ENCODE peak calls at places on chromosomes 16 and 17, in four cellular contexts. O is left ventricle myocardium inferior, N is heart left ventricle, I is cardiac muscle cell. K is an unnamed sample. For H3K4me1, the result is how much of the 10 kb centered on the place peaks cover.

GRCh38 chr17:1783271-1783670 is 21.4 kb downstream of the SERPINF1 start:
- DNase-seq in O (no peak), N (no peak), I (peak), K (no peak)

GRCh38 chr17:57915532-57915931 is 39.7 kb downstream of the CUEDC1 start:
- DNase-seq in O (no peak), N (no peak), I (no peak), K (no peak)

GRCh38 chr17:83086907-83087787 is 7.7 kb downstream of the METRNL start:
- DNase-seq in O (no peak), N (no peak), I (no peak), K (no peak)

GRCh38 chr17:1315409-1315808 is 35.9 kb downstream of the TRARG1 start:
- DNase-seq in O (peak), N (peak), I (no peak), K (no peak)

GRCh38 chr17:43019418-43019817 is 2.8 kb downstream of the VAT1 start:
- DNase-seq in O (no peak), N (no peak), I (no peak), K (no peak)

GRCh38 chr17:42107597-42108576 is 4.6 kb downstream of the DHX58 start:
- DNase-seq in O (peak), N (peak), I (peak), K (peak)

GRCh38 chr17:55561973-55562495 is 50.8 kb upstream of the SMIM36 start:
- DNase-seq in O (no peak), N (no peak), I (no peak), K (no peak)

GRCh38 chr17:20207295-20207985 is 198.3 kb downstream of the SPECC1 start:
- DNase-seq in O (no peak), N (no peak), I (no peak), K (no peak)

GRCh38 chr16:1794221-1794871 is 841 bp upstream of the IGFALS start:
- DNase-seq in O (no peak), N (peak), I (no peak), K (no peak)

GRCh38 chr17:75219815-75220214 is 14.3 kb downstream of the NUP85 start:
- DNase-seq in O (no peak), N (no peak), I (no peak), K (no peak)

GRCh38 chr17:81579821-81580321 is 27.7 kb upstream of the FAAP100 start:
- DNase-seq in O (no peak), N (no peak), I (peak), K (no peak)

GRCh38 chr16:85301171-85301690 is 189.0 kb upstream of the CIBAR2 start:
- DNase-seq in O (no peak), N (no peak), I (no peak), K (no peak)

GRCh38 chr17:35733366-35733765 is 1.9 kb downstream of the RASL10B start:
- DNase-seq in O (no peak), N (no peak), I (no peak), K (no peak)

GRCh38 chr17:2177235-2177811 is 122.4 kb downstream of the HIC1 start:
- DNase-seq in O (no peak), N (no peak), I (no peak), K (no peak)

GRCh38 chr16:68469728-68470460 is 21.6 kb upstream of the SMPD3 start:
- DNase-seq in O (no peak), N (no peak), I (no peak), K (no peak)

GRCh38 chr17:50542795-50543774 is 3.9 kb upstream of the SPATA20 start:
- DNase-seq in O (no peak), N (no peak), I (no peak), K (no peak)

GRCh38 chr17:44385287-44386181 is 3.9 kb downstream of the ITGA2B start:
- DNase-seq in O (peak), N (peak), I (peak), K (peak)

GRCh38 chr16:67653131-67654068 is 6.7 kb downstream of the ACD start:
- DNase-seq in O (no peak), N (no peak), I (peak), K (no peak)

GRCh38 chr16:53153130-53153529 is 98.3 kb downstream of the CHD9 start:
- DNase-seq in O (no peak), N (no peak), I (no peak), K (no peak)

GRCh38 chr17:59972778-59973177 is 8.2 kb upstream of the RNFT1 start:
- DNase-seq in O (no peak), N (no peak), I (peak), K (no peak)

GRCh38 chr17:4706121-4706520 is 2.2 kb upstream of the PELP1 start:
- DNase-seq in O (no peak), N (no peak), I (no peak), K (no peak)

GRCh38 chr17:82285141-82285540 is 11.6 kb upstream of the CSNK1D start:
- DNase-seq in O (no peak), N (no peak), I (no peak), K (no peak)

GRCh38 chr17:72691017-72691416 is 401.5 kb downstream of the SLC39A11 start:
- DNase-seq in O (no peak), N (no peak), I (no peak), K (no peak)

GRCh38 chr17:1182831-1183578 is 3.2 kb upstream of the ABR start:
- DNase-seq in O (no peak), N (no peak), I (no peak), K (no peak)

GRCh38 chr17:3929181-3929580 is 12.9 kb upstream of the P2RX1 start:
- DNase-seq in O (no peak), N (no peak), I (no peak), K (no peak)

GRCh38 chr16:88731699-88732098 is 25.4 kb downstream of the CTU2 start:
- DNase-seq in O (no peak), N (no peak), I (no peak), K (no peak)

GRCh38 chr17:72733619-72734282 is 358.7 kb downstream of the SLC39A11 start:
- DNase-seq in O (no peak), N (no peak), I (no peak), K (no peak)

GRCh38 chr16:85052536-85052935 is 24.9 kb downstream of the KIAA0513 start:
- DNase-seq in O (no peak), N (no peak), I (no peak), K (no peak)

GRCh38 chr16:80576343-80576912 is 35.6 kb downstream of the DYNLRB2 start:
- DNase-seq in O (no peak), N (no peak), I (no peak), K (no peak)

GRCh38 chr17:18172528-18173278 is 10.9 kb upstream of the ALKBH5 start:
- DNase-seq in O (no peak), N (no peak), I (no peak), K (no peak)

GRCh38 chr17:27733771-27734170 is 66.6 kb downstream of the NOS2 start:
- DNase-seq in O (no peak), N (no peak), I (no peak), K (no peak)

GRCh38 chr16:23020084-23020483 is 129.2 kb downstream of the USP31 start:
- DNase-seq in O (no peak), N (no peak), I (no peak), K (no peak)

GRCh38 chr16:81645303-81645702 is 133.8 kb upstream of the PLCG2 start:
- DNase-seq in O (peak), N (peak), I (peak), K (no peak)

GRCh38 chr17:43471801-43472200 is 12.0 kb upstream of the DHX8 start:
- DNase-seq in O (no peak), N (no peak), I (no peak), K (no peak)

GRCh38 chr17:2041561-2042354 is at the start of gene OVCA2:
- DNase-seq in O (peak), N (peak), I (peak), K (peak)

GRCh38 chr17:9824094-9824493 is 1.6 kb upstream of the GLP2R start:
- DNase-seq in O (no peak), N (no peak), I (no peak), K (no peak)
- TF ChIP-seq CTCF in O (no peak), N (no peak), I (peak), K (no peak)

GRCh38 chr17:46122486-46122871 is 70.8 kb downstream of the KANSL1 start:
- DNase-seq in O (no peak), N (no peak), I (no peak), K (no peak)

GRCh38 chr17:46125831-46126230 is 67.4 kb downstream of the KANSL1 start:
- DNase-seq in O (no peak), N (no peak), I (peak), K (no peak)

GRCh38 chr17:46124695-46125592 is 68.3 kb downstream of the KANSL1 start:
- DNase-seq in O (no peak), N (no peak), I (no peak), K (no peak)

GRCh38 chr17:46121841-46122485 is 71.3 kb downstream of the KANSL1 start:
- DNase-seq in O (no peak), N (no peak), I (no peak), K (no peak)

DNA sequence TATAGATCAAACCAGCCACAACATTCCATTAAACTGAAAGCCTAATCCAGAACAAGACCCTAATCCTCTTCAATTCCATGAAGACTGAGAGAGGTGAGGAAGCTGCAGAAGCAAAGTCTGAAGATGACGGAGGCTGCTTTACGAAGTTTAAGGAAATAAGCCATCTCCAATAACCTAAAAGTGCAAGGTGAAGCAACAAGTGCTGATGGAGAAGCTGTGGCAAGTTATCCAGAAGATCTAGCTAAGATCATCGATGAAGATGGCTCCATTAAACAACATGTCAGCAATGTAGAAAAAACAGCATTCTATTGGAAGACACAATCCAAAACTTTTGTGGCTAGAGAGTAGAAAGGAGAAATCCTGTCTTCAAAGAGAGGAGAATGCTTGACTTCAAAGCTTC is 69.6 kb downstream of the KANSL1 start:
- DNase-seq in O (no peak), N (no peak), I (no peak), K (no peak)
- H3K4me1 ChIP-seq in O (half or more), N (half or more), I (half or more), K (under half)

GRCh38 chr17:11031787-11032186 is 193.9 kb upstream of the PIRT start:
- DNase-seq in O (no peak), N (no peak), I (no peak), K (no peak)
- TF ChIP-seq CTCF in O (no peak), N (no peak), I (no peak), K (no peak)

GRCh38 chr17:32835291-32835761 is 41.6 kb downstream of the MYO1D start:
- DNase-seq in O (no peak), N (no peak), I (no peak), K (no peak)

GRCh38 chr17:32833076-32833475 is 43.8 kb downstream of the MYO1D start:
- DNase-seq in O (no peak), N (no peak), I (no peak), K (no peak)

GRCh38 chr17:32833526-32833925 is 43.4 kb downstream of the MYO1D start:
- DNase-seq in O (no peak), N (no peak), I (no peak), K (no peak)

GRCh38 chr17:32834104-32834503 is 42.8 kb downstream of the MYO1D start:
- DNase-seq in O (no peak), N (no peak), I (no peak), K (no peak)

DNA sequence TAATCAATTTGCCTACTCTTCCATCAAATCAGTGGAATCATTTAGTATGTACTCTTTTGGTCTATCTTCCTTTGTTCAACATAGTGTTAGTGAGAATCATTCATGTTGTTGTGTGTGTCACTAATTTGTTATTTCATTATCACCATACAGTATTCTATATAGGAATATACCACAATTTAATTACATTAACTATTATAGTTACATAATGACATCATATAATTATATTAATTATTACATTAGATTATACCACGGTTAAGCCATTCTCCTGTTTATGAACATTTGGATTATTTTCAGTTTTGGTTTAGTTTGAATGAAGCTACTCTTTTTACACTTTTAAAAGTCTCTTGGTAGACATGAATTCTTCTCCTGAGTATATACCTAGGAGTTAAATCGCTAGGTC is 40.4 kb downstream of the MYO1D start:
- DNase-seq in O (no peak), N (no peak), I (no peak), K (no peak)
- H3K4me1 ChIP-seq in O (under half), N (under half), I (under half), K (under half)